ENCODE peak calls at places on chromosomes 2 and 18, in ten cellular contexts. One of them, this sample, is unnamed.
A peak's percentile ranks its signal among the peaks of the same experiment; 100 is the strongest.

GRCh38 chr2:235244497-235245215 is 249.2 kb upstream of the AGAP1 start:
- DNase-seq in esophagus squamous epithelium: no peak
- DNase-seq in sigmoid colon: no peak
- DNase-seq in hepatocyte: no peak
- DNase-seq in stomach: no peak
- DNase-seq in left ventricle myocardium inferior: no peak
- DNase-seq in transverse colon: no peak
- DNase-seq in CD8-positive, alpha-beta T cell: no peak
- DNase-seq in gastrocnemius medialis: no peak
- DNase-seq in psoas muscle: no peak
- DNase-seq in this sample: no peak

GRCh38 chr2:675460-675859 is 1.7 kb downstream of the TMEM18 start:
- DNase-seq in esophagus squamous epithelium: no peak
- DNase-seq in sigmoid colon: no peak
- DNase-seq in hepatocyte: no peak
- DNase-seq in stomach: no peak
- DNase-seq in left ventricle myocardium inferior: no peak
- DNase-seq in transverse colon: no peak
- DNase-seq in CD8-positive, alpha-beta T cell: no peak
- DNase-seq in gastrocnemius medialis: no peak
- DNase-seq in psoas muscle: peak; percentile 27
- DNase-seq in this sample: no peak

GRCh38 chr2:72150961-72151356 is 3.3 kb upstream of the CYP26B1 start:
- DNase-seq in esophagus squamous epithelium: no peak
- DNase-seq in sigmoid colon: peak; percentile 40
- DNase-seq in hepatocyte: no peak
- DNase-seq in stomach: peak; percentile 18
- DNase-seq in left ventricle myocardium inferior: peak; percentile 5
- DNase-seq in transverse colon: no peak
- DNase-seq in CD8-positive, alpha-beta T cell: peak; percentile 31
- DNase-seq in gastrocnemius medialis: peak; percentile 10
- DNase-seq in psoas muscle: no peak
- DNase-seq in this sample: peak; percentile 46

GRCh38 chr2:41647468-41648042 is 400.3 kb upstream of the PKDCC start:
- DNase-seq in esophagus squamous epithelium: no peak
- DNase-seq in sigmoid colon: no peak
- DNase-seq in hepatocyte: no peak
- DNase-seq in stomach: no peak
- DNase-seq in left ventricle myocardium inferior: no peak
- DNase-seq in transverse colon: no peak
- DNase-seq in CD8-positive, alpha-beta T cell: no peak
- DNase-seq in gastrocnemius medialis: no peak
- DNase-seq in psoas muscle: no peak
- DNase-seq in this sample: no peak

GRCh38 chr2:115691409-115691808 is 1249.0 kb downstream of the DPP10 start:
- DNase-seq in esophagus squamous epithelium: no peak
- DNase-seq in sigmoid colon: no peak
- DNase-seq in hepatocyte: no peak
- DNase-seq in stomach: no peak
- DNase-seq in left ventricle myocardium inferior: no peak
- DNase-seq in transverse colon: no peak
- DNase-seq in CD8-positive, alpha-beta T cell: no peak
- DNase-seq in gastrocnemius medialis: no peak
- DNase-seq in psoas muscle: no peak
- DNase-seq in this sample: no peak

GRCh38 chr2:209911486-209911885 is 91.0 kb upstream of the RPE start:
- DNase-seq in esophagus squamous epithelium: no peak
- DNase-seq in sigmoid colon: no peak
- DNase-seq in hepatocyte: no peak
- DNase-seq in stomach: no peak
- DNase-seq in left ventricle myocardium inferior: no peak
- DNase-seq in transverse colon: no peak
- DNase-seq in CD8-positive, alpha-beta T cell: no peak
- DNase-seq in gastrocnemius medialis: no peak
- DNase-seq in psoas muscle: no peak
- DNase-seq in this sample: no peak

GRCh38 chr2:107525420-107525819 is 301.3 kb upstream of the RGPD4 start:
- DNase-seq in esophagus squamous epithelium: no peak
- DNase-seq in sigmoid colon: no peak
- DNase-seq in hepatocyte: no peak
- DNase-seq in stomach: no peak
- DNase-seq in left ventricle myocardium inferior: no peak
- DNase-seq in transverse colon: no peak
- DNase-seq in CD8-positive, alpha-beta T cell: no peak
- DNase-seq in gastrocnemius medialis: no peak
- DNase-seq in psoas muscle: no peak
- DNase-seq in this sample: no peak

GRCh38 chr2:173970421-173971042 is 5.4 kb upstream of the SP3 start:
- DNase-seq in esophagus squamous epithelium: no peak
- DNase-seq in sigmoid colon: no peak
- DNase-seq in hepatocyte: no peak
- DNase-seq in stomach: no peak
- DNase-seq in left ventricle myocardium inferior: no peak
- DNase-seq in transverse colon: no peak
- DNase-seq in CD8-positive, alpha-beta T cell: no peak
- DNase-seq in gastrocnemius medialis: no peak
- DNase-seq in psoas muscle: no peak
- DNase-seq in this sample: no peak

GRCh38 chr2:86396304-86396785 is 44.8 kb upstream of the KDM3A start:
- DNase-seq in esophagus squamous epithelium: no peak
- DNase-seq in sigmoid colon: no peak
- DNase-seq in hepatocyte: peak; percentile 34
- DNase-seq in stomach: peak; percentile 55
- DNase-seq in left ventricle myocardium inferior: no peak
- DNase-seq in transverse colon: peak; percentile 24
- DNase-seq in CD8-positive, alpha-beta T cell: no peak
- DNase-seq in gastrocnemius medialis: peak; percentile 33
- DNase-seq in psoas muscle: peak; percentile 25
- DNase-seq in this sample: no peak

GRCh38 chr2:229909090-229909489 is 12.7 kb downstream of the TRIP12 start:
- DNase-seq in esophagus squamous epithelium: no peak
- DNase-seq in sigmoid colon: no peak
- DNase-seq in hepatocyte: no peak
- DNase-seq in stomach: no peak
- DNase-seq in left ventricle myocardium inferior: no peak
- DNase-seq in transverse colon: no peak
- DNase-seq in CD8-positive, alpha-beta T cell: no peak
- DNase-seq in gastrocnemius medialis: no peak
- DNase-seq in psoas muscle: no peak
- DNase-seq in this sample: no peak

GRCh38 chr2:136012315-136012714 is 26.9 kb upstream of the DARS1 start:
- DNase-seq in esophagus squamous epithelium: no peak
- DNase-seq in sigmoid colon: no peak
- DNase-seq in hepatocyte: no peak
- DNase-seq in stomach: no peak
- DNase-seq in left ventricle myocardium inferior: no peak
- DNase-seq in transverse colon: no peak
- DNase-seq in CD8-positive, alpha-beta T cell: no peak
- DNase-seq in gastrocnemius medialis: no peak
- DNase-seq in psoas muscle: no peak
- DNase-seq in this sample: no peak

DNA sequence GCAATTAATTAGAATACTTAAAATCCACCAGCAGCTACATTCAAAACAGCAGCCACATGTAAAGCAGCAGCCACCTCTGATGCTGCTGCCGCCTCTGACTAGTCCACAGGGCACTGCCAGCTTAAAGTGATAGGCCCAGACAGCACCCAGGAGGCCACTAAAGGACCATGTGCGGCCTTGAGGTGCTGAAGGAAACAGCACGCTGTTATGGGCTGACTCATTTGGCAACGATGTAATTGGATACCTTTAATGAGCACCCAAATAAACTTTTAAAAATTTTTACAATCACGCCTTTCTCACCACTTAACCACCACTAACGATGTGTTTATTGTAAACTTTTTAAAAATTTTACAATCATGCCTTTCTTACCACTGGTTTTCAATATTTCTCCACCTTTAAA is 209.3 kb upstream of the NCKAP5 start:
- DNase-seq in esophagus squamous epithelium: no peak
- DNase-seq in sigmoid colon: no peak
- DNase-seq in hepatocyte: no peak
- DNase-seq in stomach: no peak
- DNase-seq in left ventricle myocardium inferior: peak; percentile 23
- DNase-seq in transverse colon: no peak
- DNase-seq in CD8-positive, alpha-beta T cell: no peak
- DNase-seq in gastrocnemius medialis: no peak
- DNase-seq in psoas muscle: no peak
- DNase-seq in this sample: no peak
- TF ChIP-seq CTCF in esophagus squamous epithelium: no peak
- TF ChIP-seq CTCF in sigmoid colon: no peak
- TF ChIP-seq CTCF in hepatocyte: no peak
- TF ChIP-seq CTCF in stomach: no peak
- TF ChIP-seq CTCF in left ventricle myocardium inferior: no peak
- TF ChIP-seq CTCF in transverse colon: no peak
- TF ChIP-seq CTCF in CD8-positive, alpha-beta T cell: no peak
- TF ChIP-seq CTCF in gastrocnemius medialis: no peak
- TF ChIP-seq CTCF in psoas muscle: no peak
- TF ChIP-seq CTCF in this sample: no peak

GRCh38 chr2:69943841-69944604 is 17.4 kb downstream of the ASPRV1 start:
- DNase-seq in esophagus squamous epithelium: no peak
- DNase-seq in sigmoid colon: no peak
- DNase-seq in hepatocyte: no peak
- DNase-seq in stomach: no peak
- DNase-seq in left ventricle myocardium inferior: no peak
- DNase-seq in transverse colon: no peak
- DNase-seq in CD8-positive, alpha-beta T cell: no peak
- DNase-seq in gastrocnemius medialis: no peak
- DNase-seq in psoas muscle: no peak
- DNase-seq in this sample: no peak
- H3K27ac ChIP-seq in esophagus squamous epithelium: no peak overlapping the region
- H3K27ac ChIP-seq in sigmoid colon: no peak overlapping the region
- H3K27ac ChIP-seq in hepatocyte: no peak overlapping the region
- H3K27ac ChIP-seq in stomach: no peak overlapping the region
- H3K27ac ChIP-seq in left ventricle myocardium inferior: peak overlapping the region; percentile 11
- H3K27ac ChIP-seq in transverse colon: no peak overlapping the region
- H3K27ac ChIP-seq in CD8-positive, alpha-beta T cell: no peak overlapping the region
- H3K27ac ChIP-seq in gastrocnemius medialis: no peak overlapping the region
- H3K27ac ChIP-seq in psoas muscle: no peak overlapping the region
- H3K27ac ChIP-seq in this sample: no peak overlapping the region

GRCh38 chr18:3247243-3248061 is at the start of gene MYL12A:
- DNase-seq in esophagus squamous epithelium: peak; percentile 84
- DNase-seq in sigmoid colon: peak; percentile 98
- DNase-seq in hepatocyte: peak; percentile 99
- DNase-seq in stomach: peak; percentile 98
- DNase-seq in left ventricle myocardium inferior: peak; percentile 99
- DNase-seq in transverse colon: peak; percentile 98
- DNase-seq in CD8-positive, alpha-beta T cell: peak; percentile 94
- DNase-seq in gastrocnemius medialis: peak; percentile 98
- DNase-seq in psoas muscle: peak; percentile 99
- DNase-seq in this sample: peak; percentile 98
- TF ChIP-seq CTCF in esophagus squamous epithelium: no peak
- TF ChIP-seq CTCF in sigmoid colon: no peak
- TF ChIP-seq CTCF in hepatocyte: no peak
- TF ChIP-seq CTCF in stomach: no peak
- TF ChIP-seq CTCF in left ventricle myocardium inferior: no peak
- TF ChIP-seq CTCF in transverse colon: no peak
- TF ChIP-seq CTCF in CD8-positive, alpha-beta T cell: no peak
- TF ChIP-seq CTCF in gastrocnemius medialis: no peak
- TF ChIP-seq CTCF in psoas muscle: no peak
- TF ChIP-seq CTCF in this sample: no peak

GRCh38 chr2:28663359-28663758 is 88.3 kb upstream of the PPP1CB start:
- DNase-seq in esophagus squamous epithelium: no peak
- DNase-seq in sigmoid colon: peak; percentile 57
- DNase-seq in hepatocyte: peak; percentile 46
- DNase-seq in stomach: no peak
- DNase-seq in left ventricle myocardium inferior: no peak
- DNase-seq in transverse colon: no peak
- DNase-seq in CD8-positive, alpha-beta T cell: no peak
- DNase-seq in gastrocnemius medialis: no peak
- DNase-seq in psoas muscle: no peak
- DNase-seq in this sample: no peak

GRCh38 chr2:28662044-28662443 is 89.6 kb upstream of the PPP1CB start:
- DNase-seq in esophagus squamous epithelium: no peak
- DNase-seq in sigmoid colon: no peak
- DNase-seq in hepatocyte: peak; percentile 61
- DNase-seq in stomach: peak; percentile 77
- DNase-seq in left ventricle myocardium inferior: no peak
- DNase-seq in transverse colon: peak; percentile 86
- DNase-seq in CD8-positive, alpha-beta T cell: no peak
- DNase-seq in gastrocnemius medialis: no peak
- DNase-seq in psoas muscle: no peak
- DNase-seq in this sample: no peak

GRCh38 chr2:28665041-28665704 is 86.5 kb upstream of the PPP1CB start:
- DNase-seq in esophagus squamous epithelium: no peak
- DNase-seq in sigmoid colon: peak; percentile 94
- DNase-seq in hepatocyte: peak; percentile 83
- DNase-seq in stomach: peak; percentile 86
- DNase-seq in left ventricle myocardium inferior: peak; percentile 83
- DNase-seq in transverse colon: peak; percentile 64
- DNase-seq in CD8-positive, alpha-beta T cell: no peak
- DNase-seq in gastrocnemius medialis: peak; percentile 57
- DNase-seq in psoas muscle: peak; percentile 66
- DNase-seq in this sample: peak; percentile 95

GRCh38 chr2:28662468-28663095 is 89.0 kb upstream of the PPP1CB start:
- DNase-seq in esophagus squamous epithelium: no peak
- DNase-seq in sigmoid colon: peak; percentile 81
- DNase-seq in hepatocyte: peak; percentile 71
- DNase-seq in stomach: peak; percentile 53
- DNase-seq in left ventricle myocardium inferior: no peak
- DNase-seq in transverse colon: peak; percentile 78
- DNase-seq in CD8-positive, alpha-beta T cell: no peak
- DNase-seq in gastrocnemius medialis: no peak
- DNase-seq in psoas muscle: no peak
- DNase-seq in this sample: peak; percentile 91

GRCh38 chr2:28664120-28664842 is 87.3 kb upstream of the PPP1CB start:
- DNase-seq in esophagus squamous epithelium: no peak
- DNase-seq in sigmoid colon: peak; percentile 89
- DNase-seq in hepatocyte: peak; percentile 78
- DNase-seq in stomach: peak; percentile 64
- DNase-seq in left ventricle myocardium inferior: peak; percentile 36
- DNase-seq in transverse colon: peak; percentile 64
- DNase-seq in CD8-positive, alpha-beta T cell: no peak
- DNase-seq in gastrocnemius medialis: no peak
- DNase-seq in psoas muscle: no peak
- DNase-seq in this sample: no peak
- H3K27ac ChIP-seq in esophagus squamous epithelium: peak overlapping the region; percentile 91
- H3K27ac ChIP-seq in sigmoid colon: peak overlapping the region; percentile 83
- H3K27ac ChIP-seq in hepatocyte: peak overlapping the region; percentile 90
- H3K27ac ChIP-seq in stomach: peak overlapping the region; percentile 81
- H3K27ac ChIP-seq in left ventricle myocardium inferior: peak overlapping the region; percentile 87
- H3K27ac ChIP-seq in transverse colon: peak overlapping the region; percentile 88
- H3K27ac ChIP-seq in CD8-positive, alpha-beta T cell: no peak overlapping the region
- H3K27ac ChIP-seq in gastrocnemius medialis: peak overlapping the region; percentile 33
- H3K27ac ChIP-seq in psoas muscle: peak overlapping the region; percentile 0
- H3K27ac ChIP-seq in this sample: peak overlapping the region; percentile 79

DNA sequence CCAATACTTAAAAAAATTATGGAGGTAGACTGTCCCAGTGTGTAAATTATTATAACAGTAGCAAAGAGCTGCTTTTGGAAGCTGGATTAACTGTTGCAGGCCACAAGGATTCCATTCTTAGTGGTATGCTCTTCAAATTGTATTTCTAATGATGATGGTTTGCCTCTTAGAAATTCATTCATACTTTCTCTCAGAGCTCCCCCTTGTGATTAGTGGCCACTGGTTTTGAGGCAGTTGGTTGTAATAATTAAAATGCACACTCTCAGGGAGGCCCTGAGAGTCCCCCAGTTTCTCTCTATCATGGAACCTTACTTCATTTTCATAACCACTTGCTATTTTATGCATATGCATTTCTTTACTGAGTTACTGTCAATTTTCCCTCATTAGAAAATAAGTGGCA is 122.5 kb downstream of the PLA2R1 start:
- DNase-seq in esophagus squamous epithelium: no peak
- DNase-seq in sigmoid colon: no peak
- DNase-seq in hepatocyte: peak; percentile 18
- DNase-seq in stomach: no peak
- DNase-seq in left ventricle myocardium inferior: no peak
- DNase-seq in transverse colon: no peak
- DNase-seq in CD8-positive, alpha-beta T cell: no peak
- DNase-seq in gastrocnemius medialis: no peak
- DNase-seq in psoas muscle: no peak
- DNase-seq in this sample: no peak
- TF ChIP-seq CTCF in esophagus squamous epithelium: no peak
- TF ChIP-seq CTCF in sigmoid colon: no peak
- TF ChIP-seq CTCF in hepatocyte: peak; percentile 44
- TF ChIP-seq CTCF in stomach: no peak
- TF ChIP-seq CTCF in left ventricle myocardium inferior: peak; percentile 46
- TF ChIP-seq CTCF in transverse colon: no peak
- TF ChIP-seq CTCF in CD8-positive, alpha-beta T cell: no peak
- TF ChIP-seq CTCF in gastrocnemius medialis: no peak
- TF ChIP-seq CTCF in psoas muscle: no peak
- TF ChIP-seq CTCF in this sample: no peak